ENCODE peak calls at places on chromosomes 4 and X, in ten cellular contexts. D, A, Z, O, I, Y, T, S, J and C are unnamed samples.

GRCh38 chr4:31051565-31051964 is 331.4 kb downstream of the PCDH7 start:
- DNase-seq in J (no peak), Y (no peak), D (no peak), I (no peak), Z (no peak), A (no peak), T (no peak), S (no peak), O (no peak), C (no peak)

GRCh38 chr4:125519376-125520171 is 204.8 kb downstream of the FAT4 start:
- DNase-seq in A (no peak), Y (no peak), Z (no peak), O (no peak), T (no peak), J (no peak), I (no peak), D (no peak), S (no peak), C (no peak)

GRCh38 chrX:148049441-148049840 is 68.3 kb downstream of the FMR1NB start:
- DNase-seq in O (no peak), T (peak), A (no peak), Z (peak), D (no peak), S (no peak), Y (peak), I (peak), J (no peak), C (no peak)

GRCh38 chr4:139736257-139736626 is 70.6 kb downstream of the MGST2 start:
- DNase-seq in T (no peak), Y (no peak), Z (no peak), A (no peak), S (no peak), O (no peak), D (no peak), I (no peak), J (no peak), C (no peak)

GRCh38 chr4:83855044-83855443 is 319.1 kb downstream of the GPAT3 start:
- DNase-seq in O (no peak), T (no peak), D (peak), Z (no peak), Y (no peak), S (no peak), J (no peak), A (peak), I (no peak), C (no peak)

GRCh38 chr4:3331511-3332394 is 38.9 kb downstream of the RGS12 start:
- DNase-seq in Z (no peak), S (no peak), D (no peak), O (no peak), Y (no peak), A (no peak), J (no peak), T (no peak), I (no peak), C (no peak)

GRCh38 chr4:73839715-73840114 is 3.2 kb downstream of the CXCL6 start:
- DNase-seq in T (no peak), Y (no peak), O (no peak), I (no peak), D (no peak), S (no peak), A (no peak), J (no peak), Z (no peak), C (no peak)

GRCh38 chr4:8905773-8906667 is 34.4 kb upstream of the HMX1 start:
- DNase-seq in I (no peak), Y (no peak), S (no peak), A (no peak), J (no peak), Z (no peak), T (no peak), O (no peak), D (no peak), C (peak)

GRCh38 chrX:71095555-71095970 is at the start of gene FOXO4:
- DNase-seq in J (peak), Y (peak), I (peak), Z (peak), A (peak), O (peak), T (peak), S (peak), D (no peak), C (peak)

GRCh38 chr4:128737098-128737513 is 72.4 kb upstream of the JADE1 start:
- DNase-seq in Y (no peak), D (no peak), I (no peak), S (no peak), J (no peak), T (no peak), O (no peak), Z (no peak), A (no peak), C (no peak)

GRCh38 chrX:115649461-115650063 is 88.6 kb downstream of the PLS3 start:
- DNase-seq in S (no peak), A (no peak), Y (no peak), D (no peak), J (no peak), T (no peak), Z (no peak), O (no peak), I (no peak), C (no peak)

GRCh38 chr4:163175971-163176958 is 9.6 kb upstream of the NAF1 start:
- DNase-seq in Y (no peak), S (no peak), D (no peak), Z (no peak), A (no peak), T (no peak), O (no peak), I (no peak), J (no peak), C (no peak)

GRCh38 chrX:39047174-39047573 is 245.9 kb downstream of the MID1IP1 start:
- DNase-seq in S (no peak), A (no peak), I (peak), T (no peak), Y (no peak), Z (no peak), O (no peak), D (no peak), J (no peak), C (no peak)

GRCh38 chr4:4717692-4718091 is 141.8 kb upstream of the MSX1 start:
- DNase-seq in O (no peak), J (no peak), T (no peak), Z (no peak), I (no peak), D (no peak), A (no peak), Y (no peak), S (no peak), C (no peak)

GRCh38 chrX:115266300-115266699 is 23.2 kb upstream of the LUZP4 start:
- DNase-seq in D (no peak), Z (no peak), O (no peak), Y (peak), T (no peak), S (no peak), J (no peak), A (no peak), I (no peak), C (no peak)

GRCh38 chrX:39661508-39661907 is 436.2 kb downstream of the BCOR start:
- DNase-seq in A (no peak), I (no peak), J (no peak), Z (no peak), Y (no peak), O (no peak), D (no peak), S (no peak), T (no peak), C (no peak)

GRCh38 chr4:68906238-68907137 is 45.1 kb downstream of the UGT2A3 start:
- DNase-seq in Y (no peak), D (no peak), T (no peak), I (no peak), J (no peak), Z (no peak), S (no peak), A (no peak), O (no peak), C (peak)

GRCh38 chr4:1872918-1873269 is 1.7 kb downstream of the NSD2 start:
- DNase-seq in Z (no peak), A (no peak), O (no peak), T (no peak), S (no peak), D (no peak), J (no peak), I (peak), Y (no peak), C (no peak)

GRCh38 chr4:138868562-138868961 is 147.0 kb upstream of the NOCT start:
- DNase-seq in S (no peak), T (no peak), Y (no peak), Z (no peak), J (no peak), O (no peak), I (no peak), D (no peak), A (no peak), C (no peak)

GRCh38 chr4:57081651-57082349 is 28.4 kb downstream of the IGFBP7 start:
- DNase-seq in D (no peak), I (no peak), O (no peak), Y (no peak), T (no peak), S (no peak), A (no peak), J (no peak), Z (no peak), C (no peak)

GRCh38 chrX:14546190-14546589 is 16.9 kb downstream of the GLRA2 start:
- DNase-seq in J (no peak), Z (no peak), I (no peak), O (no peak), Y (no peak), D (no peak), A (no peak), S (no peak), T (peak), C (no peak)

GRCh38 chr4:149521611-149522010 is 294.0 kb downstream of the IQCM start:
- DNase-seq in J (peak), A (no peak), O (no peak), D (no peak), Z (no peak), T (no peak), S (no peak), I (no peak), Y (no peak), C (peak)

GRCh38 chr4:112979881-112980421 is 69.5 kb upstream of the ANK2 start:
- DNase-seq in T (no peak), S (no peak), O (no peak), A (no peak), I (no peak), Y (no peak), D (no peak), Z (no peak), J (no peak), C (no peak)

GRCh38 chrX:28988246-28988645 is 401.0 kb downstream of the IL1RAPL1 start:
- DNase-seq in S (no peak), J (no peak), I (no peak), A (no peak), D (no peak), Z (no peak), Y (no peak), T (peak), O (no peak), C (no peak)

GRCh38 chr4:109235683-109236082 is 66.8 kb downstream of the COL25A1 start:
- DNase-seq in J (no peak), O (no peak), A (no peak), Y (no peak), T (no peak), D (no peak), I (no peak), S (no peak), Z (no peak), C (no peak)

GRCh38 chr4:57109847-57110634 is at the start of gene IGFBP7:
- DNase-seq in S (no peak), I (peak), Y (no peak), O (no peak), J (no peak), A (no peak), Z (peak), D (no peak), T (no peak), C (peak)

GRCh38 chr4:88033309-88033708 is 25.9 kb downstream of the PKD2 start:
- DNase-seq in J (no peak), D (no peak), O (no peak), A (peak), Y (peak), S (no peak), I (peak), T (peak), Z (peak), C (peak)

GRCh38 chrX:71052721-71053120 is 15.4 kb downstream of the SNX12 start:
- DNase-seq in Y (no peak), O (no peak), A (no peak), J (no peak), Z (no peak), D (no peak), S (no peak), I (no peak), T (no peak), C (no peak)

GRCh38 chr4:831483-831805 is 5.5 kb upstream of the CPLX1 start:
- DNase-seq in T (no peak), S (no peak), D (no peak), I (no peak), A (no peak), Z (no peak), Y (no peak), J (no peak), O (no peak), C (no peak)

GRCh38 chr4:76758290-76758882 is 139.6 kb downstream of the SOWAHB start:
- DNase-seq in S (no peak), I (no peak), J (no peak), Z (peak), Y (no peak), A (no peak), O (no peak), T (peak), D (no peak), C (no peak)